ENCODE peak calls at places on chromosomes 2 and 18, in five cellular contexts. B, Q, F, D and P are unnamed samples.

GRCh38 chr2:20580690-20581437 is 70.0 kb downstream of the HS1BP3 start:
- DNase-seq in B (no peak), Q (no peak), F (no peak), D (no peak), P (no peak)

GRCh38 chr2:174663572-174663971 is 66.0 kb upstream of the WIPF1 start:
- DNase-seq in B (no peak), Q (no peak), F (no peak), D (no peak), P (no peak)

GRCh38 chr2:122414911-122415310 is 659.5 kb downstream of the TSN start:
- DNase-seq in B (no peak), Q (no peak), F (no peak), D (no peak), P (no peak)

GRCh38 chr18:50629148-50629631 is 69.3 kb downstream of the MAPK4 start:
- DNase-seq in B (no peak), Q (no peak), F (no peak), D (no peak), P (no peak)

GRCh38 chr2:225400546-225400945 is 1.0 kb downstream of the NYAP2 start:
- DNase-seq in B (no peak), Q (no peak), F (no peak), D (no peak), P (no peak)

GRCh38 chr2:119674711-119675500 is 4.1 kb upstream of the TMEM177 start:
- DNase-seq in B (no peak), Q (no peak), F (no peak), D (no peak), P (no peak)

GRCh38 chr2:217954469-217954868 is 48.3 kb downstream of the TNS1 start:
- DNase-seq in B (no peak), Q (no peak), F (peak), D (no peak), P (no peak)

GRCh38 chr2:42331569-42332284 is 29.3 kb downstream of the COX7A2L start:
- DNase-seq in B (no peak), Q (no peak), F (no peak), D (no peak), P (no peak)

GRCh38 chr2:290090-290722 is 2.3 kb upstream of the ALKAL2 start:
- DNase-seq in B (peak), Q (peak), F (peak), D (peak), P (peak)

GRCh38 chr2:69390001-69390400 is 3.0 kb upstream of the GFPT1 start:
- DNase-seq in B (no peak), Q (no peak), F (no peak), D (no peak), P (no peak)

GRCh38 chr2:38935568-38936172 is 46.0 kb downstream of the ARHGEF33 start:
- DNase-seq in B (no peak), Q (no peak), F (no peak), D (no peak), P (no peak)

GRCh38 chr2:112293636-112294401 is 18.4 kb downstream of the ZC3H6 start:
- DNase-seq in B (no peak), Q (no peak), F (no peak), D (no peak), P (no peak)

DNA sequence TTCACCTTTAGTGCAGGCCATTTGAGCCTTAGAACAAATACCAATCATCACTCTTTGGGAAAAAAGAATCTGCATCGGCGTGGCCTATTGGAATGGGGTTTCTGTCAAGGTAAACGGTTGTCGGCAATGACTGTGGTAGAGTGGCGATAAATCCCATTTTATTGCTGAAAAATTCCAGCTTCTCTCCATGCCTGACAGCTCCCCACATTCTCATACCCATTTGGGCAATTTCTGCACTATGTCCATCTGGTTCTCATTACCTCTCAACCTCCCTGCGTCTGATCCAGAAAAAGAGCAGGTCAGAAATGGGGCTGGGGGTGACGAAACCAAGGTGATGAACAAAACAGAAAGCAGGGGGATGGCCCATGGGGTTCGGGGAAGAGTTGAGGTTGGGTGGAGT is 254.0 kb downstream of the MEIS1 start:
- DNase-seq in B (no peak), Q (no peak), F (no peak), D (no peak), P (no peak)
- H3K27ac ChIP-seq in B (no peak), Q (no peak), F (no peak), D (no peak), P (no peak)

GRCh38 chr2:1942146-1942545 is 197.8 kb upstream of the PXDN start:
- DNase-seq in B (no peak), Q (no peak), F (no peak), D (peak), P (no peak)

GRCh38 chr2:1944986-1945385 is 200.7 kb upstream of the PXDN start:
- DNase-seq in B (no peak), Q (no peak), F (no peak), D (no peak), P (no peak)

GRCh38 chr2:1942836-1943360 is 198.6 kb upstream of the PXDN start:
- DNase-seq in B (no peak), Q (no peak), F (no peak), D (no peak), P (no peak)

GRCh38 chr2:1947316-1947715 is 203.0 kb upstream of the PXDN start:
- DNase-seq in B (no peak), Q (no peak), F (no peak), D (no peak), P (no peak)

DNA sequence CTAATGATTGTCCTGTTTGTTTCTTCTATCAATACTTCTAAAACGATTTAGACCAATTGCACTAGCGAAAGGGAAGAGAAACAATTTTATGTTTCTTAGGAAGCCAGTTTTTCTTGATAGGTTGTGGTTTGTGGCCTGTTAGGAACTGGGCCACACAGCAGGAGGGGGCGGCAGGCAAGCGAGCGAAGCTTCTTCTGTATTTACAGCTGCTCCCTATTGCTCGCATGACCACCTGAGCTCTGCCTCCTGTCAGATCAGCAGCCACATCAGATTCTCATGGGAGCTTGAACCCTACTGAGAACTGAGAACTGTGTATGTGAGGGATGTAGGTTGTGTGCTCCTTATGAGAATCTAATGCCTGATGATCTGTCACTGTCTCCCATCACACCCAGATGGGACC is 201.5 kb upstream of the PXDN start:
- DNase-seq in B (no peak), Q (no peak), F (no peak), D (no peak), P (no peak)
- H3K27ac ChIP-seq in B (no peak), Q (no peak), F (no peak), D (no peak), P (no peak)

DNA sequence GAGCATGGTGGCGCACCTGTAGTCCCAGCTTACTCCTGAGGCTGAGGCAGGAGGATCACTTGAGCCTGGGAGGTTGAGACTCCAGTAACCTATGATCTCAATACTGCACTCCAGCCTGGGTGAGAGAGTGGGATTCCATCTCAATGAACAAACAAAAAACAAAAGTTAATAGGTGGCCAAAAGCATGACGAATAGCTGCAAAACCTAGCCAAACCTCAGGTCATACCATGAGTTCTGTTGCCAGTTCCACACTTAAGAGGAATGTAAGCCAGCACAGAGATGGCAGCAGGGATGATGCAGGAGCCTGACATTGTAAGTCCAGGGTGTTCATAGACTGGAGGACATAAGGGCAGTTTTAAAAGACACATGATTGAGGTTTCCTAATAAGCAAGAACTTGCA is 55.3 kb upstream of the RMDN2 start:
- DNase-seq in B (no peak), Q (no peak), F (no peak), D (no peak), P (no peak)
- H3K27ac ChIP-seq in B (no peak), Q (no peak), F (no peak), D (no peak), P (no peak)

DNA sequence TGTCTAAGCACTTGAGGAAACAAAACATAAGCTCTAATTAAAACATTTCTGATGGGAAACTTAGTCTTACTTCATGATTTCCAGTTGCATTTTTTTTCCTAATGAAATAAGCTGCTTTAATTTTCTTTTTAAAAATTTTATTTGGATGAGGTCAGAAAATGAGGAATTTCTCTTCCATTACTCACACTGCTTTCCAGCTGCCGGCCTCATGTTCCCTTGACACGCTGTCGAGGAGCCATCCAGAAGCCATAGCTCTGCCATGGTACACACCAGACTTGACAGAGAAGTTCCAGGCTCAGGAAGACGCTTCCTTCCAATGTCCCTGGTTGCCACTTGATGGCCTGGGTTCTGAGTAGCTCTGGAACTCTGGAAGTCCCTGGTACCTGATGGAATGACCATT is 12.1 kb upstream of the MAPRE2 start:
- DNase-seq in B (no peak), Q (peak), F (no peak), D (no peak), P (no peak)
- H3K27ac ChIP-seq in B (no peak), Q (peak), F (no peak), D (no peak), P (no peak)